ENCODE peak calls at places on chromosomes 13 and 19, in nine cellular contexts. X is neuronal stem cell; P is esophagus muscularis mucosa; R is tibial artery; S is body of pancreas; N is dorsolateral prefrontal cortex; J is HAP-1; K is CD4-positive, CD25-positive, alpha-beta regulatory T cell; V is cardiac muscle cell. T is an unnamed sample. For H3K27me3, the result is how much of the 10 kb centered on the place peaks cover.

GRCh38 chr19:46494115-46494935 is 1.3 kb downstream of the PNMA8B start:
- DNase-seq in X (no peak), P (no peak), R (no peak), S (no peak), N (no peak), J (no peak), K (no peak), V (no peak), T (no peak)

GRCh38 chr13:106513608-106514007 is 21.9 kb downstream of the EFNB2 start:
- DNase-seq in X (no peak), P (no peak), R (no peak), S (no peak), N (no peak), J (peak), K (no peak), V (no peak), T (no peak)

GRCh38 chr13:59112375-59112774 is 1051.4 kb downstream of the DIAPH3 start:
- DNase-seq in X (no peak), P (no peak), R (no peak), S (peak), N (peak), J (peak), K (no peak), V (no peak), T (no peak)

GRCh38 chr13:49539313-49539712 is 43.6 kb downstream of the PHF11 start:
- DNase-seq in X (no peak), P (no peak), R (no peak), S (no peak), N (no peak), J (no peak), K (peak), V (no peak), T (no peak)

GRCh38 chr19:44303976-44304568 is 753 bp downstream of the ZNF235 start:
- DNase-seq in X (peak), P (no peak), R (no peak), S (no peak), N (no peak), J (peak), K (peak), V (peak), T (peak)

GRCh38 chr19:44598880-44599279 is 14.5 kb upstream of the IGSF23 start:
- DNase-seq in X (no peak), P (no peak), R (no peak), S (peak), N (no peak), J (no peak), K (no peak), V (no peak), T (peak)

GRCh38 chr19:49614096-49614857 is 23.3 kb downstream of the PRR12 start:
- DNase-seq in X (no peak), P (no peak), R (no peak), S (no peak), N (no peak), J (no peak), K (no peak), V (no peak), T (no peak)

GRCh38 chr13:36475468-36475867 is 43.2 kb downstream of the CCNA1 start:
- DNase-seq in X (no peak), P (no peak), R (no peak), S (no peak), N (no peak), J (no peak), K (no peak), V (no peak), T (no peak)

GRCh38 chr19:21603431-21604153 is 98.2 kb downstream of the ZNF429 start:
- DNase-seq in X (no peak), P (no peak), R (no peak), S (no peak), N (no peak), J (no peak), K (no peak), V (peak), T (no peak)

GRCh38 chr19:4539697-4540581 is at the start of gene LRG1:
- DNase-seq in X (no peak), P (no peak), R (no peak), S (peak), N (no peak), J (no peak), K (peak), V (no peak), T (peak)

GRCh38 chr19:53897459-53897858 is 11.6 kb upstream of the CACNG7 start:
- DNase-seq in X (no peak), P (no peak), R (no peak), S (no peak), N (no peak), J (no peak), K (no peak), V (no peak), T (no peak)

GRCh38 chr19:29535432-29535831 is 9.6 kb downstream of the VSTM2B start:
- DNase-seq in X (no peak), P (no peak), R (peak), S (no peak), N (peak), J (no peak), K (no peak), V (no peak), T (no peak)

GRCh38 chr13:57634829-57635165 is 3.3 kb downstream of the PCDH17 start:
- DNase-seq in X (no peak), P (no peak), R (peak), S (no peak), N (peak), J (no peak), K (no peak), V (no peak), T (no peak)

GRCh38 chr19:27974082-27974513 is 1238.9 kb downstream of the UQCRFS1 start:
- DNase-seq in X (peak), P (no peak), R (no peak), S (peak), N (peak), J (no peak), K (no peak), V (peak), T (peak)

GRCh38 chr13:113596321-113597200 is 12.0 kb downstream of the TFDP1 start:
- DNase-seq in X (no peak), P (no peak), R (peak), S (no peak), N (peak), J (no peak), K (no peak), V (no peak), T (no peak)

GRCh38 chr19:15463865-15464371 is 426 bp downstream of the RASAL3 start:
- DNase-seq in X (no peak), P (no peak), R (no peak), S (no peak), N (no peak), J (no peak), K (peak), V (no peak), T (peak)

GRCh38 chr19:29121684-29122083 is 91.3 kb downstream of the UQCRFS1 start:
- DNase-seq in X (no peak), P (no peak), R (peak), S (no peak), N (no peak), J (no peak), K (no peak), V (no peak), T (no peak)

GRCh38 chr19:48795055-48795854 is 15.6 kb downstream of the BCAT2 start:
- DNase-seq in X (peak), P (peak), R (peak), S (peak), N (peak), J (no peak), K (peak), V (peak), T (peak)

GRCh38 chr13:85666356-85666755 is 132.9 kb downstream of the SLITRK6 start:
- DNase-seq in X (no peak), P (no peak), R (no peak), S (no peak), N (no peak), J (no peak), K (no peak), V (peak), T (no peak)

GRCh38 chr19:3982701-3983541 is 2.3 kb downstream of the EEF2 start:
- DNase-seq in X (no peak), P (no peak), R (peak), S (no peak), N (no peak), J (no peak), K (no peak), V (no peak), T (no peak)

GRCh38 chr13:30181856-30182651 is 125.3 kb downstream of the KATNAL1 start:
- DNase-seq in X (no peak), P (peak), R (no peak), S (no peak), N (no peak), J (no peak), K (no peak), V (no peak), T (no peak)

GRCh38 chr19:40193587-40193849 is 2.3 kb downstream of the MAP3K10 start:
- DNase-seq in X (no peak), P (no peak), R (no peak), S (no peak), N (no peak), J (no peak), K (no peak), V (no peak), T (no peak)

GRCh38 chr13:51760592-51760991 is 43.4 kb downstream of the DHRS12 start:
- DNase-seq in X (no peak), P (no peak), R (no peak), S (no peak), N (peak), J (no peak), K (no peak), V (no peak), T (no peak)

GRCh38 chr13:102091231-102091630 is 310.6 kb downstream of the FGF14 start:
- DNase-seq in X (no peak), P (no peak), R (no peak), S (no peak), N (no peak), J (no peak), K (no peak), V (peak), T (no peak)

GRCh38 chr19:13396256-13397080 is 109.8 kb downstream of the CACNA1A start:
- DNase-seq in X (peak), P (no peak), R (peak), S (peak), N (peak), J (no peak), K (peak), V (peak), T (peak)

DNA sequence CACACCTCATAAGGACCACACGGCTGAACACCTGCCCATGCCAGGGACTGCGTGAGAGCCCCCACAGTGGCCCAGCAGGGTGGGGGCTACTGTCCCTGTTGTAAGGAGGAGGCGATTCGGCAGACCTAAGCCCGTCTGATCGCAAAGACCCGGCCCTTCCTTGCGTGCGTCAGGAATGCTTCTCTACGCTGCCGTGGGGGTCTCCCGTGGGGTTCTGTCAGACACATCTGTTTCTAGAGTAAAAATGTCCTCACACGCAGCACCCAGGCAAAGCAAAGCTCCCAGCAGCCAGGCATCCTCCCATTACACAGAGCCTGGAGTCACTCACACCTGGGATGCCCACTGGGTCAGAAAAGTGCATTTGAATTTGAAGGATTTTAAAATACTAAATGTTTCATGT is 147.7 kb upstream of the SOX1 start:
- DNase-seq in X (no peak), P (no peak), R (no peak), S (no peak), N (peak), J (no peak), K (no peak), V (no peak), T (no peak)
- H3K27me3 ChIP-seq in X (under half), P (under half), R (under half), S (under half), N (under half), J (under half), K (under half), V (under half), T (under half)

GRCh38 chr13:84497613-84498012 is 615.3 kb upstream of the SLITRK1 start:
- DNase-seq in X (no peak), P (no peak), R (no peak), S (no peak), N (no peak), J (no peak), K (no peak), V (no peak), T (no peak)

DNA sequence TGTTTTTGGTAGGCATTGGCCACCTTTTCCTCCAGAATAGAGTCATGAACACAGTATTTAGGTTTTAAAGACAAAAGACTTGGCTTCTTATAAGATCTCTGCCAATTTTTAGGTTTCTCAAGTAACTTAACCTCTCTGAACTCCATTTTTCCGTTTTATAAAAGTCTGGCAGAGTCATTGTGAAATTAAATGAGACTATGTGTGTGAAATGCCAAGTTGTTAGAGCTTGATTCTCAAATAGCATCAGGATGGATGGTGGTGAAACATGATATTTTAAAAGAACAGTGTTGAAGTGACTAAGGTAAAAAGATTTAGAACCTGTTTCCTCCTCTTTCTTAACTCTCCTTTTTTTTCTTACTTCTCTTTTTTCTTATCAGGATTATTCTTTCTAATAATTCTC is 617.7 kb upstream of the SLITRK1 start:
- DNase-seq in X (no peak), P (no peak), R (no peak), S (no peak), N (no peak), J (no peak), K (no peak), V (no peak), T (no peak)
- H3K27me3 ChIP-seq in X (under half), P (under half), R (under half), S (under half), N (under half), J (under half), K (under half), V (under half), T (under half)

DNA sequence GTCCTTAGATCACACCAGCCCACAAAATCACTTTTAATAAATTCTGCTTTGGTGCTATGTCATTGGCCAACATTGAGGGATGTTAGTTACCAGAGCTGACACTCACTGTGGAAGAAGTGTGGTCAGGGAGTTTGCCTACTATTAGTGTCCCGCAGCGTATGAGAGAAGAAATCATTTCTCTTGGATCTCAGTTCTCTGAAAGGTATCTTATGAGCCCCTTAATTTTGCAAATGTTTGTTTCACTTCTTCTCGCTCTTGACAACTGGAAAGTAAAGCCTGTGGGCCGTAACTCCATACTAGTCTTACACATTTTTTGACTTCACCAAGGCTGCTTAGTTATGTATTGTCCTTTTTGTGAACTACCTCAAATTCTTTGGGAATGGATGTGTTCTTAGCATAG is 80.9 kb downstream of the FLT1 start:
- DNase-seq in X (no peak), P (no peak), R (no peak), S (no peak), N (no peak), J (no peak), K (no peak), V (no peak), T (no peak)
- H3K27me3 ChIP-seq in X (under half), P (under half), R (under half), S (under half), N (under half), J (under half), K (under half), V (under half), T (under half)

GRCh38 chr19:35861640-35862160 is 5.0 kb downstream of the KIRREL2 start:
- DNase-seq in X (no peak), P (no peak), R (no peak), S (no peak), N (no peak), J (no peak), K (no peak), V (no peak), T (no peak)

GRCh38 chr19:35860436-35860817 is 3.7 kb downstream of the KIRREL2 start:
- DNase-seq in X (no peak), P (no peak), R (no peak), S (no peak), N (no peak), J (no peak), K (no peak), V (no peak), T (no peak)

GRCh38 chr19:35863018-35863417 is 5.4 kb upstream of the APLP1 start:
- DNase-seq in X (no peak), P (no peak), R (no peak), S (no peak), N (no peak), J (no peak), K (no peak), V (no peak), T (no peak)

GRCh38 chr19:35860818-35861639 is 4.3 kb downstream of the KIRREL2 start:
- DNase-seq in X (peak), P (no peak), R (no peak), S (no peak), N (no peak), J (no peak), K (no peak), V (peak), T (no peak)

DNA sequence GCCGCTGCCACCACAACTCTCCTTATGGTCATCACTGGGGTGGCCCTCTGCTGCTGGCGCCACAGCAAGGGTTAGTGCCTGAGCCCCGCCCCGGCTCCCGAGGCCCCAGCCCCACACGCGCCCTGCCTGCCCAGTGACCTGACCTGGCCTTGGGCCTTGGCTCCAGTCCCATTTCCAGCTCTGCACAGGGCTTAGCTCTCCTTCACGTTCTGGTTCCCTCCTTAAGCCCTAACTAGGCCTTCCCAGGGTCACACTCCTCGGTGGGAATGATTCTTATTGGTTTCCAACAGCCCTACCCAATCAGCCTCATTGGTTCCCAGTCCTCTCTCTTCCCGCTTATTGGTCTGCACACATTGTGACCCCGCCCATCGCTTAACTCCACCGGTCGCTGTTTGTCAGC is 5.8 kb downstream of the KIRREL2 start:
- DNase-seq in X (no peak), P (no peak), R (no peak), S (no peak), N (no peak), J (no peak), K (no peak), V (no peak), T (no peak)
- H3K27me3 ChIP-seq in X (under half), P (under half), R (under half), S (under half), N (under half), J (under half), K (under half), V (under half), T (under half)

T was measured in colonic mucosa.